ENCODE peak calls at places on chromosomes 2 and 18, in nine cellular contexts. One of them, this sample, is unnamed.

GRCh38 chr2:201235865-201236811 is 24.2 kb upstream of the CASP8 start:
- DNase-seq in heart right ventricle: peak
- DNase-seq in pancreas: peak
- DNase-seq in WERI-Rb-1: peak
- DNase-seq in heart left ventricle: peak
- DNase-seq in activated CD8-positive, alpha-beta T cell treated with anti-CD3 and anti-CD28 coated beads for 36 hours: peak
- DNase-seq in DND-41: peak
- DNase-seq in esophagus squamous epithelium: peak
- DNase-seq in GM13976: peak
- DNase-seq in this sample: no peak

GRCh38 chr2:223884399-223884798 is 47.0 kb upstream of the AP1S3 start:
- DNase-seq in heart left ventricle: no peak
- DNase-seq in activated CD8-positive, alpha-beta T cell treated with anti-CD3 and anti-CD28 coated beads for 36 hours: no peak
- DNase-seq in heart right ventricle: no peak
- DNase-seq in WERI-Rb-1: no peak
- DNase-seq in pancreas: no peak
- DNase-seq in DND-41: no peak
- DNase-seq in esophagus squamous epithelium: no peak
- DNase-seq in GM13976: peak
- DNase-seq in this sample: no peak

GRCh38 chr18:62372156-62372555 is 47.0 kb downstream of the TNFRSF11A start:
- DNase-seq in heart right ventricle: no peak
- DNase-seq in DND-41: no peak
- DNase-seq in activated CD8-positive, alpha-beta T cell treated with anti-CD3 and anti-CD28 coated beads for 36 hours: no peak
- DNase-seq in heart left ventricle: no peak
- DNase-seq in GM13976: peak
- DNase-seq in WERI-Rb-1: no peak
- DNase-seq in esophagus squamous epithelium: no peak
- DNase-seq in pancreas: no peak
- DNase-seq in this sample: no peak

GRCh38 chr2:224407241-224407680 is 5.4 kb upstream of the FAM124B start:
- DNase-seq in activated CD8-positive, alpha-beta T cell treated with anti-CD3 and anti-CD28 coated beads for 36 hours: no peak
- DNase-seq in esophagus squamous epithelium: no peak
- DNase-seq in pancreas: no peak
- DNase-seq in heart right ventricle: peak
- DNase-seq in heart left ventricle: peak
- DNase-seq in GM13976: no peak
- DNase-seq in DND-41: peak
- DNase-seq in WERI-Rb-1: no peak
- DNase-seq in this sample: no peak

GRCh38 chr2:235518317-235519090 is 24.7 kb downstream of the AGAP1 start:
- DNase-seq in activated CD8-positive, alpha-beta T cell treated with anti-CD3 and anti-CD28 coated beads for 36 hours: no peak
- DNase-seq in pancreas: no peak
- DNase-seq in DND-41: no peak
- DNase-seq in esophagus squamous epithelium: no peak
- DNase-seq in WERI-Rb-1: no peak
- DNase-seq in heart left ventricle: no peak
- DNase-seq in GM13976: no peak
- DNase-seq in heart right ventricle: no peak
- DNase-seq in this sample: no peak

GRCh38 chr2:61853086-61853847 is 593 bp downstream of the FAM161A start:
- DNase-seq in DND-41: no peak
- DNase-seq in activated CD8-positive, alpha-beta T cell treated with anti-CD3 and anti-CD28 coated beads for 36 hours: no peak
- DNase-seq in esophagus squamous epithelium: no peak
- DNase-seq in pancreas: peak
- DNase-seq in heart right ventricle: no peak
- DNase-seq in WERI-Rb-1: peak
- DNase-seq in GM13976: peak
- DNase-seq in heart left ventricle: peak
- DNase-seq in this sample: no peak

GRCh38 chr2:201175971-201176570 is 6.9 kb upstream of the CASP10 start:
- DNase-seq in activated CD8-positive, alpha-beta T cell treated with anti-CD3 and anti-CD28 coated beads for 36 hours: no peak
- DNase-seq in heart right ventricle: no peak
- DNase-seq in esophagus squamous epithelium: no peak
- DNase-seq in heart left ventricle: no peak
- DNase-seq in DND-41: no peak
- DNase-seq in pancreas: no peak
- DNase-seq in WERI-Rb-1: no peak
- DNase-seq in GM13976: no peak
- DNase-seq in this sample: no peak

GRCh38 chr18:60189840-60190239 is 182.7 kb downstream of the MC4R start:
- DNase-seq in activated CD8-positive, alpha-beta T cell treated with anti-CD3 and anti-CD28 coated beads for 36 hours: no peak
- DNase-seq in DND-41: no peak
- DNase-seq in GM13976: no peak
- DNase-seq in heart right ventricle: no peak
- DNase-seq in WERI-Rb-1: no peak
- DNase-seq in heart left ventricle: no peak
- DNase-seq in esophagus squamous epithelium: no peak
- DNase-seq in pancreas: no peak
- DNase-seq in this sample: no peak

GRCh38 chr18:63319383-63320040 is at the start of gene BCL2:
- DNase-seq in DND-41: peak
- DNase-seq in pancreas: peak
- DNase-seq in GM13976: no peak
- DNase-seq in esophagus squamous epithelium: no peak
- DNase-seq in heart right ventricle: peak
- DNase-seq in activated CD8-positive, alpha-beta T cell treated with anti-CD3 and anti-CD28 coated beads for 36 hours: peak
- DNase-seq in WERI-Rb-1: peak
- DNase-seq in heart left ventricle: peak
- DNase-seq in this sample: no peak

GRCh38 chr2:173669888-173670287 is 295.3 kb downstream of the SP3 start:
- DNase-seq in WERI-Rb-1: no peak
- DNase-seq in activated CD8-positive, alpha-beta T cell treated with anti-CD3 and anti-CD28 coated beads for 36 hours: no peak
- DNase-seq in heart left ventricle: no peak
- DNase-seq in heart right ventricle: no peak
- DNase-seq in pancreas: no peak
- DNase-seq in GM13976: no peak
- DNase-seq in DND-41: no peak
- DNase-seq in esophagus squamous epithelium: no peak
- DNase-seq in this sample: no peak

GRCh38 chr18:39647627-39648502 is 2082.3 kb upstream of the CELF4 start:
- DNase-seq in heart right ventricle: peak
- DNase-seq in activated CD8-positive, alpha-beta T cell treated with anti-CD3 and anti-CD28 coated beads for 36 hours: no peak
- DNase-seq in pancreas: no peak
- DNase-seq in WERI-Rb-1: no peak
- DNase-seq in GM13976: no peak
- DNase-seq in esophagus squamous epithelium: no peak
- DNase-seq in DND-41: no peak
- DNase-seq in heart left ventricle: no peak
- DNase-seq in this sample: no peak

GRCh38 chr2:66803651-66804050 is 368.7 kb downstream of the MEIS1 start:
- DNase-seq in esophagus squamous epithelium: no peak
- DNase-seq in activated CD8-positive, alpha-beta T cell treated with anti-CD3 and anti-CD28 coated beads for 36 hours: no peak
- DNase-seq in WERI-Rb-1: no peak
- DNase-seq in heart left ventricle: no peak
- DNase-seq in DND-41: no peak
- DNase-seq in heart right ventricle: no peak
- DNase-seq in pancreas: no peak
- DNase-seq in GM13976: no peak
- DNase-seq in this sample: no peak

GRCh38 chr2:880201-880970 is 70.3 kb upstream of the SNTG2 start:
- DNase-seq in WERI-Rb-1: no peak
- DNase-seq in pancreas: no peak
- DNase-seq in activated CD8-positive, alpha-beta T cell treated with anti-CD3 and anti-CD28 coated beads for 36 hours: no peak
- DNase-seq in GM13976: no peak
- DNase-seq in heart right ventricle: no peak
- DNase-seq in esophagus squamous epithelium: no peak
- DNase-seq in DND-41: peak
- DNase-seq in heart left ventricle: no peak
- DNase-seq in this sample: no peak

GRCh38 chr2:113114224-113114945 is 13.0 kb upstream of the IL1RN start:
- DNase-seq in DND-41: no peak
- DNase-seq in heart left ventricle: no peak
- DNase-seq in WERI-Rb-1: no peak
- DNase-seq in pancreas: no peak
- DNase-seq in GM13976: no peak
- DNase-seq in esophagus squamous epithelium: no peak
- DNase-seq in activated CD8-positive, alpha-beta T cell treated with anti-CD3 and anti-CD28 coated beads for 36 hours: no peak
- DNase-seq in heart right ventricle: no peak
- DNase-seq in this sample: no peak

DNA sequence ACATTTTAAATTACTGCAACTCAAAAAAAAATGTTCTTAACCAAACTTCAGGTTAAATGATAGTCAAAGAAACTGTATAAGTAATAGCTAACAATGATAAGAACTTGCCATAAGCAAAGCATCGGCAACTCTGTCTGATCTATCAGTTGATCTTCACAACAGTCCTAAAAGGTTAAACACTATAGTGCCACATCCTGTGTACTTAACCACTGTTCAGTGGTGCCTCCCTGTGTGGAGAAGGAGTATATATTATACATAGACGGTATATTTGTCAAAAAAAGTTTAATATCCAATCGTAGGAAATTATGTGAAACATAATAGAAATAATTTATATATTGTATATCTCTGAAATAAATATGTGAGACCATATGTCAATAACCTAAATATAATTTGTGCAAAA is 13.0 kb downstream of the DTNA start:
- DNase-seq in GM13976: no peak
- DNase-seq in esophagus squamous epithelium: no peak
- DNase-seq in DND-41: no peak
- DNase-seq in heart right ventricle: no peak
- DNase-seq in heart left ventricle: no peak
- DNase-seq in pancreas: no peak
- DNase-seq in activated CD8-positive, alpha-beta T cell treated with anti-CD3 and anti-CD28 coated beads for 36 hours: no peak
- DNase-seq in WERI-Rb-1: no peak
- DNase-seq in this sample: no peak
- TF ChIP-seq CTCF in GM13976: no peak
- TF ChIP-seq CTCF in esophagus squamous epithelium: no peak
- TF ChIP-seq CTCF in DND-41: no peak
- TF ChIP-seq CTCF in heart right ventricle: no peak
- TF ChIP-seq CTCF in heart left ventricle: no peak
- TF ChIP-seq CTCF in pancreas: no peak
- TF ChIP-seq CTCF in activated CD8-positive, alpha-beta T cell treated with anti-CD3 and anti-CD28 coated beads for 36 hours: no peak
- TF ChIP-seq CTCF in WERI-Rb-1: no peak
- TF ChIP-seq CTCF in this sample: no peak

GRCh38 chr2:216147172-216148131 is 38.3 kb downstream of the XRCC5 start:
- DNase-seq in GM13976: no peak
- DNase-seq in esophagus squamous epithelium: no peak
- DNase-seq in WERI-Rb-1: peak
- DNase-seq in pancreas: no peak
- DNase-seq in activated CD8-positive, alpha-beta T cell treated with anti-CD3 and anti-CD28 coated beads for 36 hours: no peak
- DNase-seq in heart right ventricle: no peak
- DNase-seq in DND-41: no peak
- DNase-seq in heart left ventricle: no peak
- DNase-seq in this sample: no peak

GRCh38 chr2:216148983-216149382 is 39.8 kb downstream of the XRCC5 start:
- DNase-seq in heart right ventricle: no peak
- DNase-seq in WERI-Rb-1: no peak
- DNase-seq in GM13976: no peak
- DNase-seq in heart left ventricle: no peak
- DNase-seq in DND-41: no peak
- DNase-seq in pancreas: no peak
- DNase-seq in activated CD8-positive, alpha-beta T cell treated with anti-CD3 and anti-CD28 coated beads for 36 hours: no peak
- DNase-seq in esophagus squamous epithelium: no peak
- DNase-seq in this sample: no peak

GRCh38 chr2:216149741-216150140 is 40.6 kb downstream of the XRCC5 start:
- DNase-seq in heart left ventricle: no peak
- DNase-seq in heart right ventricle: no peak
- DNase-seq in DND-41: no peak
- DNase-seq in GM13976: no peak
- DNase-seq in activated CD8-positive, alpha-beta T cell treated with anti-CD3 and anti-CD28 coated beads for 36 hours: no peak
- DNase-seq in esophagus squamous epithelium: no peak
- DNase-seq in pancreas: no peak
- DNase-seq in WERI-Rb-1: no peak
- DNase-seq in this sample: no peak

GRCh38 chr2:216155954-216156353 is 46.8 kb downstream of the XRCC5 start:
- DNase-seq in pancreas: no peak
- DNase-seq in GM13976: no peak
- DNase-seq in activated CD8-positive, alpha-beta T cell treated with anti-CD3 and anti-CD28 coated beads for 36 hours: no peak
- DNase-seq in WERI-Rb-1: no peak
- DNase-seq in heart left ventricle: no peak
- DNase-seq in DND-41: no peak
- DNase-seq in esophagus squamous epithelium: no peak
- DNase-seq in heart right ventricle: no peak
- DNase-seq in this sample: no peak

GRCh38 chr2:216151313-216152030 is 42.3 kb downstream of the XRCC5 start:
- DNase-seq in esophagus squamous epithelium: no peak
- DNase-seq in pancreas: no peak
- DNase-seq in DND-41: no peak
- DNase-seq in heart right ventricle: no peak
- DNase-seq in WERI-Rb-1: no peak
- DNase-seq in heart left ventricle: no peak
- DNase-seq in GM13976: no peak
- DNase-seq in activated CD8-positive, alpha-beta T cell treated with anti-CD3 and anti-CD28 coated beads for 36 hours: no peak
- DNase-seq in this sample: no peak
- TF ChIP-seq CTCF in esophagus squamous epithelium: no peak
- TF ChIP-seq CTCF in pancreas: no peak
- TF ChIP-seq CTCF in DND-41: peak
- TF ChIP-seq CTCF in heart right ventricle: no peak
- TF ChIP-seq CTCF in WERI-Rb-1: peak
- TF ChIP-seq CTCF in heart left ventricle: no peak
- TF ChIP-seq CTCF in GM13976: no peak
- TF ChIP-seq CTCF in activated CD8-positive, alpha-beta T cell treated with anti-CD3 and anti-CD28 coated beads for 36 hours: no peak
- TF ChIP-seq CTCF in this sample: no peak

GRCh38 chr2:86052265-86052664 is 53.4 kb downstream of the POLR1A start:
- DNase-seq in heart left ventricle: no peak
- DNase-seq in heart right ventricle: no peak
- DNase-seq in DND-41: no peak
- DNase-seq in esophagus squamous epithelium: no peak
- DNase-seq in activated CD8-positive, alpha-beta T cell treated with anti-CD3 and anti-CD28 coated beads for 36 hours: no peak
- DNase-seq in WERI-Rb-1: no peak
- DNase-seq in pancreas: no peak
- DNase-seq in GM13976: no peak
- DNase-seq in this sample: no peak
- TF ChIP-seq CTCF in heart left ventricle: no peak
- TF ChIP-seq CTCF in heart right ventricle: no peak
- TF ChIP-seq CTCF in DND-41: no peak
- TF ChIP-seq CTCF in esophagus squamous epithelium: no peak
- TF ChIP-seq CTCF in activated CD8-positive, alpha-beta T cell treated with anti-CD3 and anti-CD28 coated beads for 36 hours: no peak
- TF ChIP-seq CTCF in WERI-Rb-1: no peak
- TF ChIP-seq CTCF in pancreas: no peak
- TF ChIP-seq CTCF in GM13976: no peak
- TF ChIP-seq CTCF in this sample: no peak

DNA sequence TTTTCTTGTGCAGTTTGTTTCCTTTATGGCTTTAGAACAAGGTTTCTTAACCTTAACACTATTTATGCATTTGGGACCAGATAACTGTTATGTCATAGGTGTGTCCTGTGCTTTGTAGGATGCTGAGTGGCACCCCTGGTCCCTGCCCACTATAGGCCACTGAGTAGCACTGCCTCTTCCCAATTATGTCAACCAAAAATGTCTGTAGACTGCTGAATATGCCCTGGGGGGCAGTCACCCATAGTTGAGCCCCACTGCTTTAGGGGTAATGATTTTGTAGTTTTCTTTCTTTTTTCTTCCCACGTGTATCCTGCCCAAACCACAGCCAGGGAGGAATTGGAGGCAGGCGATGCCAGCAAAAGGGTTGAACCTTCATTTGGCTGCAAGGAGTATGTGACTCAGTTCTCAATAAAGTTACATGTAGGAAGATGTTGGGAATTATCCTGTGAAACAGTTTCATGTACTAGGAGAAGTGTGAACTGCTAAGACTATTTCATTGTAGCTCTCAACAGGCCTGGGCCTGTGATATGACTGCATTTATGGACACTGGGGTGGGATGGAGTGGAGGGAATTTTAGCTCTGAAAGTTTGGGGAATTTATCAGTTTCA is 65.7 kb downstream of the FMNL2 start:
- DNase-seq in heart right ventricle: no peak
- DNase-seq in heart left ventricle: no peak
- DNase-seq in pancreas: no peak
- DNase-seq in WERI-Rb-1: no peak
- DNase-seq in DND-41: no peak
- DNase-seq in activated CD8-positive, alpha-beta T cell treated with anti-CD3 and anti-CD28 coated beads for 36 hours: no peak
- DNase-seq in GM13976: no peak
- DNase-seq in esophagus squamous epithelium: no peak
- DNase-seq in this sample: no peak
- TF ChIP-seq CTCF in heart right ventricle: no peak
- TF ChIP-seq CTCF in heart left ventricle: no peak
- TF ChIP-seq CTCF in pancreas: no peak
- TF ChIP-seq CTCF in WERI-Rb-1: no peak
- TF ChIP-seq CTCF in DND-41: no peak
- TF ChIP-seq CTCF in activated CD8-positive, alpha-beta T cell treated with anti-CD3 and anti-CD28 coated beads for 36 hours: no peak
- TF ChIP-seq CTCF in GM13976: no peak
- TF ChIP-seq CTCF in esophagus squamous epithelium: no peak
- TF ChIP-seq CTCF in this sample: no peak

This sample was measured in omental fat pad.